ENCODE peak calls at places on chromosome 11, in seven cellular contexts. G, A, R, U, Y, X and N are unnamed samples.

GRCh38 chr11:65375012-65375411 is 7.4 kb downstream of the SLC25A45 start:
- DNase-seq in G (no peak), A (peak), R (no peak), U (peak), Y (no peak), X (no peak), N (no peak)

GRCh38 chr11:70060611-70061293 is 17.4 kb upstream of the ANO1 start:
- DNase-seq in G (no peak), A (no peak), R (no peak), U (no peak), Y (no peak), X (no peak), N (no peak)

GRCh38 chr11:85752890-85753581 is 57.9 kb downstream of the SYTL2 start:
- DNase-seq in G (peak), A (peak), R (peak), U (peak), Y (peak), X (no peak), N (no peak)

GRCh38 chr11:11089805-11090204 is 232.0 kb upstream of the ZBED5 start:
- DNase-seq in G (no peak), A (no peak), R (no peak), U (no peak), Y (no peak), X (no peak), N (no peak)

GRCh38 chr11:45027312-45027711 is 76.6 kb upstream of the TP53I11 start:
- DNase-seq in G (no peak), A (no peak), R (no peak), U (no peak), Y (no peak), X (no peak), N (no peak)

GRCh38 chr11:8168485-8169257 is at the start of gene RIC3:
- DNase-seq in G (peak), A (peak), R (peak), U (peak), Y (peak), X (peak), N (no peak)

GRCh38 chr11:64723117-64723906 is at the start of gene NRXN2:
- DNase-seq in G (peak), A (peak), R (peak), U (peak), Y (peak), X (peak), N (peak)

GRCh38 chr11:10916674-10917073 is 58.8 kb upstream of the ZBED5 start:
- DNase-seq in G (no peak), A (no peak), R (no peak), U (no peak), Y (no peak), X (no peak), N (no peak)

GRCh38 chr11:111733009-111733408 is 33.2 kb downstream of the PPP2R1B start:
- DNase-seq in G (no peak), A (peak), R (no peak), U (no peak), Y (no peak), X (peak), N (no peak)

GRCh38 chr11:84685976-84686375 is 941.2 kb downstream of the DLG2 start:
- DNase-seq in G (no peak), A (no peak), R (no peak), U (no peak), Y (no peak), X (no peak), N (no peak)

GRCh38 chr11:96191752-96192151 is 151.2 kb downstream of the MAML2 start:
- DNase-seq in G (no peak), A (no peak), R (no peak), U (no peak), Y (no peak), X (no peak), N (no peak)

GRCh38 chr11:88363566-88364169 is 26.1 kb upstream of the CTSC start:
- DNase-seq in G (no peak), A (no peak), R (peak), U (no peak), Y (no peak), X (peak), N (peak)

GRCh38 chr11:130781906-130782305 is 134.4 kb downstream of the SNX19 start:
- DNase-seq in G (no peak), A (no peak), R (no peak), U (no peak), Y (no peak), X (peak), N (peak)

GRCh38 chr11:121337078-121337477 is 44.5 kb downstream of the SC5D start:
- DNase-seq in G (no peak), A (no peak), R (peak), U (no peak), Y (no peak), X (no peak), N (no peak)

GRCh38 chr11:120752668-120753067 is 241.1 kb downstream of the GRIK4 start:
- DNase-seq in G (no peak), A (no peak), R (no peak), U (no peak), Y (no peak), X (no peak), N (no peak)

GRCh38 chr11:100939581-100939980 is 190.0 kb downstream of the PGR start:
- DNase-seq in G (no peak), A (no peak), R (no peak), U (no peak), Y (no peak), X (no peak), N (no peak)

GRCh38 chr11:111586305-111586915 is 15.8 kb upstream of the SIK2 start:
- DNase-seq in G (peak), A (peak), R (peak), U (no peak), Y (peak), X (peak), N (peak)

GRCh38 chr11:134120921-134121526 is 52.2 kb downstream of the JAM3 start:
- DNase-seq in G (peak), A (no peak), R (no peak), U (no peak), Y (no peak), X (no peak), N (no peak)

GRCh38 chr11:38791346-38791961 is 2193.4 kb upstream of the RAG2 start:
- DNase-seq in G (peak), A (peak), R (peak), U (no peak), Y (no peak), X (peak), N (peak)

GRCh38 chr11:86176165-86176884 is 68.2 kb upstream of the EED start:
- DNase-seq in G (no peak), A (no peak), R (peak), U (no peak), Y (peak), X (peak), N (no peak)

GRCh38 chr11:61923166-61924015 is 6.0 kb upstream of the RAB3IL1 start:
- DNase-seq in G (peak), A (peak), R (no peak), U (peak), Y (no peak), X (no peak), N (no peak)

GRCh38 chr11:77075425-77075905 is 8.7 kb downstream of the CAPN5 start:
- DNase-seq in G (no peak), A (no peak), R (no peak), U (peak), Y (no peak), X (no peak), N (no peak)